ENCODE peak calls at places on chromosomes 1 and 21, in seven cellular contexts. Z is PC-9; A is heart right ventricle; T is CD8-positive, alpha-beta T cell; R is tibial artery; E is neural progenitor cell; Q is endothelial cell. S is an unnamed sample.

GRCh38 chr1:24425922-24426321 is 10.3 kb downstream of the NIPAL3 start:
- DNase-seq in Z (no peak), A (no peak), T (no peak), R (no peak), E (no peak), Q (no peak), S (no peak)

GRCh38 chr1:230682274-230682673 is 31.6 kb downstream of the AGT start:
- DNase-seq in Z (no peak), A (peak), T (no peak), R (no peak), E (no peak), Q (no peak), S (no peak)

GRCh38 chr1:173113015-173113741 is 62.4 kb upstream of the TNFSF18 start:
- DNase-seq in Z (no peak), A (no peak), T (no peak), R (no peak), E (no peak), Q (no peak), S (no peak)

GRCh38 chr1:30756545-30757195 is 904 bp downstream of the LAPTM5 start:
- DNase-seq in Z (peak), A (peak), T (peak), R (peak), E (no peak), Q (no peak), S (no peak)

GRCh38 chr1:42806593-42806992 is 10.3 kb upstream of the ERMAP start:
- DNase-seq in Z (no peak), A (no peak), T (no peak), R (no peak), E (no peak), Q (no peak), S (no peak)

GRCh38 chr21:37564924-37565529 is 198.5 kb downstream of the DYRK1A start:
- DNase-seq in Z (no peak), A (no peak), T (no peak), R (no peak), E (peak), Q (no peak), S (no peak)

GRCh38 chr1:53968125-53968513 is 22.0 kb downstream of the LRRC42 start:
- DNase-seq in Z (no peak), A (no peak), T (no peak), R (no peak), E (no peak), Q (no peak), S (no peak)

GRCh38 chr1:6745073-6745472 is 40.2 kb upstream of the CAMTA1 start:
- DNase-seq in Z (no peak), A (no peak), T (no peak), R (no peak), E (no peak), Q (no peak), S (no peak)

GRCh38 chr21:42532466-42533181 is 19.0 kb downstream of the SLC37A1 start:
- DNase-seq in Z (no peak), A (peak), T (no peak), R (peak), E (no peak), Q (no peak), S (no peak)

GRCh38 chr21:34889537-34890257 is 159.4 kb downstream of the RUNX1 start:
- DNase-seq in Z (peak), A (peak), T (peak), R (peak), E (peak), Q (peak), S (peak)

GRCh38 chr1:111887385-111887784 is 102.1 kb downstream of the KCND3 start:
- DNase-seq in Z (no peak), A (no peak), T (no peak), R (no peak), E (no peak), Q (no peak), S (no peak)

GRCh38 chr1:234154320-234155251 is 218.7 kb upstream of the COA6 start:
- DNase-seq in Z (peak), A (peak), T (no peak), R (no peak), E (peak), Q (peak), S (no peak)

GRCh38 chr1:118266436-118266835 is 81.4 kb upstream of the SPAG17 start:
- DNase-seq in Z (no peak), A (no peak), T (no peak), R (no peak), E (no peak), Q (no peak), S (no peak)

GRCh38 chr1:24562625-24563024 is 6.7 kb downstream of the NCMAP start:
- DNase-seq in Z (peak), A (no peak), T (no peak), R (peak), E (no peak), Q (no peak), S (no peak)

GRCh38 chr1:214438059-214438458 is 113.3 kb downstream of the PTPN14 start:
- DNase-seq in Z (no peak), A (no peak), T (no peak), R (no peak), E (no peak), Q (peak), S (no peak)

GRCh38 chr1:177307771-177308170 is 137.0 kb downstream of the BRINP2 start:
- DNase-seq in Z (no peak), A (no peak), T (no peak), R (no peak), E (no peak), Q (no peak), S (no peak)

GRCh38 chr1:84164156-84164555 is 20.1 kb downstream of the PRKACB start:
- DNase-seq in Z (no peak), A (no peak), T (no peak), R (no peak), E (no peak), Q (no peak), S (no peak)

GRCh38 chr1:185438936-185439335 is 121.9 kb upstream of the IVNS1ABP start:
- DNase-seq in Z (no peak), A (no peak), T (no peak), R (no peak), E (no peak), Q (no peak), S (no peak)

GRCh38 chr1:38576241-38576640 is 283.3 kb downstream of the RRAGC start:
- DNase-seq in Z (no peak), A (no peak), T (no peak), R (no peak), E (no peak), Q (no peak), S (no peak)

GRCh38 chr1:114316204-114316603 is 162.5 kb upstream of the SYT6 start:
- DNase-seq in Z (no peak), A (no peak), T (no peak), R (no peak), E (no peak), Q (no peak), S (no peak)

GRCh38 chr1:214316597-214316996 is 35.6 kb downstream of the SMYD2 start:
- DNase-seq in Z (peak), A (peak), T (no peak), R (no peak), E (peak), Q (no peak), S (no peak)

GRCh38 chr1:81118550-81118949 is 682.2 kb upstream of the ADGRL2 start:
- DNase-seq in Z (no peak), A (no peak), T (no peak), R (no peak), E (no peak), Q (no peak), S (no peak)

GRCh38 chr1:1426961-1427934 is 6.2 kb upstream of the ANKRD65 start:
- DNase-seq in Z (peak), A (peak), T (no peak), R (peak), E (peak), Q (no peak), S (no peak)

GRCh38 chr1:88890790-88891317 is 513 bp downstream of the GTF2B start:
- DNase-seq in Z (no peak), A (no peak), T (no peak), R (no peak), E (peak), Q (peak), S (peak)

GRCh38 chr21:42527489-42528158 is 14.0 kb downstream of the SLC37A1 start:
- DNase-seq in Z (no peak), A (no peak), T (peak), R (no peak), E (no peak), Q (no peak), S (no peak)

GRCh38 chr21:26686278-26686677 is 113.2 kb upstream of the CYYR1 start:
- DNase-seq in Z (peak), A (no peak), T (no peak), R (no peak), E (no peak), Q (no peak), S (no peak)

GRCh38 chr1:51750729-51751128 is 127.8 kb downstream of the NRDC start:
- DNase-seq in Z (no peak), A (no peak), T (no peak), R (no peak), E (no peak), Q (no peak), S (no peak)

GRCh38 chr1:235902638-235903542 is 36.2 kb upstream of the LYST start:
- DNase-seq in Z (peak), A (no peak), T (no peak), R (no peak), E (no peak), Q (no peak), S (no peak)

GRCh38 chr1:231919269-231919886 is 292.8 kb downstream of the DISC1 start:
- DNase-seq in Z (no peak), A (no peak), T (no peak), R (no peak), E (no peak), Q (no peak), S (no peak)

GRCh38 chr1:203148127-203148526 is 20.6 kb downstream of the ADORA1 start:
- DNase-seq in Z (no peak), A (no peak), T (no peak), R (no peak), E (no peak), Q (no peak), S (no peak)
- TF ChIP-seq CTCF in Z (peak), A (peak), T (no peak), R (no peak), E (peak), Q (peak), S (peak)

DNA sequence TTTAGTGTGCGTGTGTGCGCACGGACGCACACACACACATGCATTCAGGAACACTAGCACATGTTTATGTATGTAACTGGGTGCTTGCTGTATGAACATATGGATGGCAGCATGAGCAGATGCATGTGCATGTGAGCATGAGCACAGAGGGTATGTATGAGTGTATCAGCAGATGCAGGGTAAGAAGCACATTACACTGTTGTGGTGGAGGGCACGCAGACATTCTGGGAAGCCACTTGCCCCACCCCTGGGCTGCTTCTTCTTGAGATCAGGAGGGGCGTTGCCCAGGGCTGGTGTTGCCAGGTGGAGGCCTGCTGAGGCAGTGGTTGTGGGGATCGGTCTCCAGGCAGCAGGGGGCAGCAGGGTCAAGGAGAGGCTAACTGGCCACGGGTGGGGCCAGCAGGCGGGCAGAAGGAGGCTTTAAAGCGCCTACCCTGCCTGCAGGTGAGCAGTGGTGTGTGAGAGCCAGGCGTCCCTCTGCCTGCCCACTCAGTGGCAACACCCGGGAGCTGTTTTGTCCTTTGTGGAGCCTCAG is 3.9 kb upstream of the P3R3URF start:
- DNase-seq in Z (peak), A (no peak), T (no peak), R (no peak), E (peak), Q (peak), S (no peak)
- TF ChIP-seq CTCF in Z (peak), A (peak), T (no peak), R (no peak), E (no peak), Q (no peak), S (peak)

GRCh38 chr1:201309420-201309819 is 26.1 kb downstream of the PKP1 start:
- DNase-seq in Z (peak), A (peak), T (no peak), R (peak), E (peak), Q (peak), S (no peak)
- TF ChIP-seq CTCF in Z (no peak), A (peak), T (no peak), R (no peak), E (peak), Q (no peak), S (peak)

DNA sequence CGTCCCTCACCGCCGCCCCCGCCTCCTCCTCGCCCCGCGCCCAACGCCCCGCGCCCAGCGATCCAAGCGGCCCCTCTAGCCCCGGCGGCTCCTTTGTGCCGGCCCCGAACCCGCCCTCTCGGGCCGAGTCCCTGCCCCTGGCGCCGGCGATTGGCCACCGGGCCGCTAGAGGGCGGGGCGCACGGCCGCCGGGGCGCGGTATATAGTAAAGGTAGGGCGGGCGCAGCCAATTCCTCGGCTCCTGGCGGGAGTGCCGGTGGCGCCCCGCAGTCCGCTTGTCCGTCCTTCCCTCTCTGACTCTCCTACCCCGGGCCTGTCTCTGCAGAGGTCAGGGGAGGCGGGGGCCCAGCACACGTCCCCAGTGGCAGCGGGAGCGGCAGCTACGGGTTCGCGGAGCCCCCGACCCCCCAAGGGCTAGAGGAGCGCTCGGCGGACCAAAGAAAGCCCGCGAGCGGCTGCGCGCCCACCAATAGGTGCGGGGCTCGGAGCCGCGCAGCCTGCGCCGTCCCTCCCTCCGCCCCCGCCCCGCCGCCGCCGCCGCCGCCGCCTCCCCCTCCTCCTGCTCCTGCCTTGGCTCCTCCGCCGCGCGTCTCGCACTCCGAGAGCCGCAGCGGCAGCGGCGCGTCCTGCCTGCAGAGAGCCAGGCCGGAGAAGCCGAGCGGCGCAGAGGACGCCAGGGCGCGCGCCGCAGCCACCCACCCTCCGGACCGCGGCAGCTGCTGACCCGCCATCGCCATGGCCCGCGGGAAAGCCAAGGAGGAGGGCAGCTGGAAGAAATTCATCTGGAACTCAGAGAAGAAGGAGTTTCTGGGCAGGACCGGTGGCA is at the start of gene ATP1B1:
- DNase-seq in Z (peak), A (peak), T (peak), R (peak), E (peak), Q (peak), S (peak)
- TF ChIP-seq CTCF in Z (peak), A (peak), T (peak), R (peak), E (peak), Q (peak), S (peak)

S was measured in progenitor cell of endocrine pancreas.